ENCODE peak calls at places on chromosome 6, in seven cellular contexts. Q is HCT116, M is K562, E is HepG2, D is GM12878, O is H1, I is SK-N-SH. H is an unnamed sample.
A peak's percentile ranks its signal among the peaks of the same experiment; 100 is the strongest.

GRCh38 chr6:9308284-9308683 is 872.9 kb upstream of the SLC35B3 start:
- DNase-seq in D (no peak), M (no peak), Q (no peak), I (no peak), O (no peak), E (no peak), H (no peak)

GRCh38 chr6:119083007-119083406 is 4.5 kb upstream of the FAM184A start:
- DNase-seq in M (no peak), O (no peak), E (no peak), I (no peak), D (no peak), Q (no peak), H (no peak)

GRCh38 chr6:25717856-25718740 is 36.4 kb upstream of the SLC17A4 start:
- DNase-seq in O (no peak), D (no peak), M (peak; percentile 35), E (peak; percentile 39), Q (peak; percentile 6), I (peak; percentile 44), H (no peak)

GRCh38 chr6:26305097-26305841 is 59.7 kb upstream of the BTN3A2 start:
- DNase-seq in E (peak; percentile 77), I (no peak), M (peak; percentile 86), O (peak; percentile 83), D (no peak), Q (peak; percentile 80), H (no peak)

GRCh38 chr6:100301731-100302130 is 163.0 kb downstream of the SIM1 start:
- DNase-seq in E (no peak), O (no peak), I (no peak), D (no peak), M (no peak), Q (no peak), H (no peak)

GRCh38 chr6:17018425-17018824 is 83.4 kb upstream of the STMND1 start:
- DNase-seq in Q (no peak), D (no peak), O (no peak), I (no peak), M (no peak), E (no peak), H (no peak)

GRCh38 chr6:139474145-139475108 is 100.0 kb upstream of the CITED2 start:
- DNase-seq in O (no peak), M (peak; percentile 42), D (no peak), E (no peak), I (no peak), Q (no peak), H (no peak)

GRCh38 chr6:5967594-5967993 is 39.1 kb downstream of the NRN1 start:
- DNase-seq in D (no peak), O (no peak), E (no peak), Q (no peak), I (no peak), M (no peak), H (no peak)

GRCh38 chr6:116881236-116881635 is 4.2 kb downstream of the RFX6 start:
- DNase-seq in I (no peak), O (no peak), Q (peak; percentile 7), E (peak; percentile 9), M (no peak), D (no peak), H (peak; percentile 24)

GRCh38 chr6:3748208-3748701 is 3.3 kb downstream of the PXDC1 start:
- DNase-seq in I (peak; percentile 86), D (no peak), E (peak; percentile 85), O (peak; percentile 81), Q (peak; percentile 53), M (peak; percentile 87), H (peak; percentile 75)

DNA sequence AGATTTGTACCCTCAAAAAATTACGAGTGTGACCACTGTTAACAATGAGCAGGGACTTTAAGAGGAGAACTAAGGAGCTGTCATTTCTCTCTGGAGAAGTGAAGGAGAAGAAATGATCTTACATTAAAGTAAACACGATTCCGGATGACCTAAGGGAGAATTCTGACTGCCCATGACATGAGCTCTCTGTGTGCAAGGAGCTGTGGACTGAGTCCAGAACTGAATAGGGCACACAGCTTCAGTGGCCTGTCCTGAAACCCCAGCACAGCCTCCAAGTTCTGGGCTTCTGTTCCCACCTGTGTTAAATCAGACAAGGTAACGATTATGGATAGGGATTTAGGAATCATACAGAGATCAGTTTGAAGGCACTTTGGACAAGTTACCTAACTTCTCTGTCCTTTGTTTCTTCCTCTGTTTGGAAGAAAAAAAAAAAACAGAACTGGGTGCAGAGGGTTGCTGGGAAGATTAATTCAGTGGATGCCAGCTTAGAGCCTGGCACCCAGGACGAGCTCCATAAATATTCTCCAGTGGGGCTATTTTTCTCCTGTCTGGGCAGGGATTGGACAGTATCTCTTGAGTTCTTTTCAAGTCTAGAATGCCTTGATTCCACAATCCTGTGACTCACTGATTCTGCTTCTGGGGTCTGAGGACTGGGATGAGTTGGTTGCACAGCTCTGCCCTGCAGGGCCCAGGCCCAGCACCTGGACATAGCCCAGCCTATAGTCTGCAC is 65.7 kb downstream of the MRPL14 start:
- DNase-seq in I (no peak), D (no peak), O (no peak), Q (no peak), E (no peak), M (no peak), H (peak; percentile 53)
- TF ChIP-seq JUND in I (no peak), D (no peak), O (no peak), Q (no peak), E (no peak), M (no peak), H (no peak)

GRCh38 chr6:90170601-90171000 is 126.0 kb downstream of the BACH2 start:
- DNase-seq in O (no peak), I (no peak), Q (no peak), M (no peak), E (no peak), D (no peak), H (no peak)

GRCh38 chr6:90173262-90173926 is 123.2 kb downstream of the BACH2 start:
- DNase-seq in O (no peak), E (no peak), M (no peak), I (no peak), Q (no peak), D (no peak), H (no peak)

GRCh38 chr6:90169328-90169886 is 127.2 kb downstream of the BACH2 start:
- DNase-seq in O (no peak), Q (no peak), M (no peak), I (no peak), D (no peak), E (no peak), H (no peak)

GRCh38 chr6:90167514-90168379 is 128.9 kb downstream of the BACH2 start:
- DNase-seq in M (no peak), Q (no peak), E (no peak), I (no peak), O (no peak), D (no peak), H (no peak)

GRCh38 chr6:90168693-90169131 is 127.9 kb downstream of the BACH2 start:
- DNase-seq in I (no peak), D (no peak), O (no peak), E (no peak), Q (no peak), M (no peak), H (no peak)
- TF ChIP-seq JUND in I (peak; percentile 38), D (no peak), O (no peak), E (no peak), Q (no peak), M (peak; percentile 27), H (no peak)

GRCh38 chr6:87364602-87365252 is 20.1 kb downstream of the C6orf163 start:
- DNase-seq in D (no peak), O (no peak), M (peak; percentile 82), I (peak; percentile 43), E (no peak), Q (no peak), H (no peak)

GRCh38 chr6:87366899-87367298 is 22.3 kb downstream of the C6orf163 start:
- DNase-seq in Q (no peak), I (no peak), M (no peak), D (no peak), E (no peak), O (no peak), H (no peak)

GRCh38 chr6:87366428-87366827 is 21.8 kb downstream of the C6orf163 start:
- DNase-seq in M (peak; percentile 19), O (no peak), Q (no peak), D (no peak), I (no peak), E (no peak), H (no peak)
- TF ChIP-seq JUND in M (peak; percentile 76), O (no peak), Q (no peak), D (no peak), I (no peak), E (no peak), H (no peak)

GRCh38 chr6:129890164-129890563 is 29.0 kb upstream of the TMEM244 start:
- DNase-seq in M (no peak), D (no peak), I (no peak), O (no peak), Q (no peak), E (no peak), H (no peak)

GRCh38 chr6:129886401-129887155 is 25.5 kb upstream of the TMEM244 start:
- DNase-seq in O (no peak), D (no peak), Q (no peak), M (no peak), E (no peak), I (no peak), H (no peak)

GRCh38 chr6:129889580-129889979 is 28.5 kb upstream of the TMEM244 start:
- DNase-seq in M (no peak), O (no peak), I (no peak), Q (no peak), E (no peak), D (no peak), H (no peak)

GRCh38 chr6:129882510-129883023 is 21.5 kb upstream of the TMEM244 start:
- DNase-seq in I (no peak), M (no peak), E (no peak), Q (no peak), D (peak; percentile 74), O (no peak), H (no peak)

GRCh38 chr6:129884211-129884610 is 23.1 kb upstream of the TMEM244 start:
- DNase-seq in I (no peak), O (no peak), Q (no peak), M (no peak), E (no peak), D (no peak), H (no peak)
- TF ChIP-seq JUND in I (no peak), O (no peak), Q (no peak), M (no peak), E (no peak), D (no peak), H (no peak)

GRCh38 chr6:160300076-160300695 is 41.6 kb upstream of the SLC22A2 start:
- DNase-seq in O (no peak), D (no peak), E (peak; percentile 28), Q (no peak), M (no peak), I (no peak), H (no peak)
- TF ChIP-seq JUND in O (no peak), D (no peak), E (no peak), Q (no peak), M (no peak), I (no peak), H (no peak)

H was measured in T47D.